ENCODE peak calls at places on chromosomes 7 and 10, in five cellular contexts. One of them, this sample, is unnamed.

GRCh38 chr10:7902413-7902812 is 84.1 kb downstream of the TAF3 start:
- DNase-seq in left lobe of liver: no peak
- DNase-seq in COR-L47: no peak
- DNase-seq in kidney glomerular epithelial cell: no peak
- DNase-seq in chondrocyte: no peak
- DNase-seq in this sample: no peak

GRCh38 chr7:45687721-45688120 is 113.6 kb downstream of the ADCY1 start:
- DNase-seq in left lobe of liver: peak
- DNase-seq in COR-L47: no peak
- DNase-seq in kidney glomerular epithelial cell: no peak
- DNase-seq in chondrocyte: no peak
- DNase-seq in this sample: no peak

GRCh38 chr7:92785923-92786322 is 50.5 kb downstream of the CDK6 start:
- DNase-seq in left lobe of liver: no peak
- DNase-seq in COR-L47: no peak
- DNase-seq in kidney glomerular epithelial cell: no peak
- DNase-seq in chondrocyte: no peak
- DNase-seq in this sample: no peak

GRCh38 chr10:44506386-44506785 is 121.5 kb upstream of the CXCL12 start:
- DNase-seq in left lobe of liver: no peak
- DNase-seq in COR-L47: no peak
- DNase-seq in kidney glomerular epithelial cell: no peak
- DNase-seq in chondrocyte: no peak
- DNase-seq in this sample: no peak

GRCh38 chr10:118958984-118959916 is 70.3 kb upstream of the NANOS1 start:
- DNase-seq in left lobe of liver: peak
- DNase-seq in COR-L47: no peak
- DNase-seq in kidney glomerular epithelial cell: no peak
- DNase-seq in chondrocyte: no peak
- DNase-seq in this sample: peak

GRCh38 chr7:147771344-147771743 is 819.2 kb upstream of the C7orf33 start:
- DNase-seq in left lobe of liver: no peak
- DNase-seq in COR-L47: no peak
- DNase-seq in kidney glomerular epithelial cell: no peak
- DNase-seq in chondrocyte: no peak
- DNase-seq in this sample: no peak

GRCh38 chr7:137151056-137151731 is 192.3 kb downstream of the PTN start:
- DNase-seq in left lobe of liver: no peak
- DNase-seq in COR-L47: no peak
- DNase-seq in kidney glomerular epithelial cell: peak
- DNase-seq in chondrocyte: no peak
- DNase-seq in this sample: no peak

GRCh38 chr10:55098452-55098851 is 297.4 kb upstream of the PCDH15 start:
- DNase-seq in left lobe of liver: no peak
- DNase-seq in COR-L47: no peak
- DNase-seq in kidney glomerular epithelial cell: no peak
- DNase-seq in chondrocyte: no peak
- DNase-seq in this sample: no peak

GRCh38 chr7:101814081-101814995 is 3.1 kb upstream of the CUX1 start:
- DNase-seq in left lobe of liver: peak
- DNase-seq in COR-L47: peak
- DNase-seq in kidney glomerular epithelial cell: peak
- DNase-seq in chondrocyte: no peak
- DNase-seq in this sample: no peak

GRCh38 chr10:132705173-132705572 is 80.8 kb downstream of the NKX6-2 start:
- DNase-seq in left lobe of liver: no peak
- DNase-seq in COR-L47: peak
- DNase-seq in kidney glomerular epithelial cell: no peak
- DNase-seq in chondrocyte: peak
- DNase-seq in this sample: no peak

GRCh38 chr7:143514995-143515735 is 37.5 kb downstream of the TAS2R41 start:
- DNase-seq in left lobe of liver: no peak
- DNase-seq in COR-L47: no peak
- DNase-seq in kidney glomerular epithelial cell: no peak
- DNase-seq in chondrocyte: no peak
- DNase-seq in this sample: no peak

GRCh38 chr10:42952358-42952757 is 124.5 kb upstream of the RET start:
- DNase-seq in left lobe of liver: peak
- DNase-seq in COR-L47: no peak
- DNase-seq in kidney glomerular epithelial cell: no peak
- DNase-seq in chondrocyte: peak
- DNase-seq in this sample: no peak

GRCh38 chr10:99996934-99997648 is 12.7 kb downstream of the DNMBP start:
- DNase-seq in left lobe of liver: no peak
- DNase-seq in COR-L47: no peak
- DNase-seq in kidney glomerular epithelial cell: no peak
- DNase-seq in chondrocyte: no peak
- DNase-seq in this sample: no peak

GRCh38 chr7:152459724-152460251 is 24.0 kb upstream of the KMT2C start:
- DNase-seq in left lobe of liver: no peak
- DNase-seq in COR-L47: peak
- DNase-seq in kidney glomerular epithelial cell: no peak
- DNase-seq in chondrocyte: no peak
- DNase-seq in this sample: no peak

GRCh38 chr7:96548664-96549063 is 161.0 kb downstream of the SEM1 start:
- DNase-seq in left lobe of liver: peak
- DNase-seq in COR-L47: no peak
- DNase-seq in kidney glomerular epithelial cell: no peak
- DNase-seq in chondrocyte: no peak
- DNase-seq in this sample: no peak

GRCh38 chr7:38070718-38071117 is 107.3 kb upstream of the STARD3NL start:
- DNase-seq in left lobe of liver: no peak
- DNase-seq in COR-L47: no peak
- DNase-seq in kidney glomerular epithelial cell: peak
- DNase-seq in chondrocyte: no peak
- DNase-seq in this sample: no peak

GRCh38 chr7:100082978-100083377 is 1.5 kb upstream of the ZNF3 start:
- DNase-seq in left lobe of liver: no peak
- DNase-seq in COR-L47: no peak
- DNase-seq in kidney glomerular epithelial cell: no peak
- DNase-seq in chondrocyte: no peak
- DNase-seq in this sample: no peak

This sample was measured in epithelial cell of proximal tubule.